ENCODE peak calls at places on chromosomes 5 and 9, in four cellular contexts. R, L, B and Y are unnamed samples.

GRCh38 chr9:20207161-20207560 is 415.1 kb downstream of the MLLT3 start:
- DNase-seq in L (no peak), R (no peak), B (no peak), Y (no peak)

GRCh38 chr5:61351733-61352132 is 19.7 kb downstream of the ZSWIM6 start:
- DNase-seq in B (no peak), R (no peak), L (no peak), Y (no peak)

GRCh38 chr9:120564589-120564988 is 15.4 kb downstream of the CDK5RAP2 start:
- DNase-seq in R (no peak), B (no peak), L (no peak), Y (no peak)

GRCh38 chr5:146548781-146549449 is 32.9 kb upstream of the GPR151 start:
- DNase-seq in R (no peak), L (no peak), B (no peak), Y (no peak)

GRCh38 chr5:64505769-64506566 is at the start of gene RGS7BP:
- DNase-seq in R (peak; percentile 84), B (no peak), L (peak; percentile 55), Y (peak; percentile 9)

GRCh38 chr5:141326088-141326854 is 4.0 kb upstream of the PCDHGA1 start:
- DNase-seq in B (no peak), L (peak; percentile 77), R (peak; percentile 70), Y (peak; percentile 82)

GRCh38 chr9:103713631-103714030 is 380.5 kb upstream of the SMC2 start:
- DNase-seq in B (no peak), L (no peak), R (no peak), Y (no peak)

GRCh38 chr5:135210286-135211055 is 176.4 kb upstream of the PITX1 start:
- DNase-seq in B (no peak), R (no peak), L (peak; percentile 84), Y (no peak)

GRCh38 chr5:134458676-134459403 is 47.2 kb upstream of the CDKN2AIPNL start:
- DNase-seq in L (no peak), B (no peak), R (no peak), Y (no peak)

GRCh38 chr5:149799119-149799623 is 69.1 kb downstream of the PPARGC1B start:
- DNase-seq in R (no peak), L (peak; percentile 74), B (no peak), Y (peak; percentile 83)

GRCh38 chr9:3578786-3579185 is 53.0 kb upstream of the RFX3 start:
- DNase-seq in B (no peak), L (peak; percentile 73), R (no peak), Y (peak; percentile 14)

GRCh38 chr5:97801497-97801896 is 618.5 kb upstream of the RIOK2 start:
- DNase-seq in R (no peak), B (no peak), L (no peak), Y (no peak)

GRCh38 chr5:33403187-33403586 is 37.6 kb upstream of the TARS1 start:
- DNase-seq in L (no peak), B (no peak), R (no peak), Y (no peak)

GRCh38 chr9:2622361-2623045 is 916 bp downstream of the VLDLR start:
- DNase-seq in B (no peak), R (peak; percentile 61), L (peak; percentile 27), Y (peak; percentile 19)

GRCh38 chr9:70802206-70802605 is 319.2 kb downstream of the TRPM3 start:
- DNase-seq in R (no peak), B (no peak), L (peak; percentile 51), Y (no peak)

GRCh38 chr5:95862636-95863382 is 40.3 kb upstream of the GLRX start:
- DNase-seq in L (no peak), R (no peak), B (no peak), Y (no peak)

GRCh38 chr5:123359454-123359853 is 63.7 kb downstream of the CEP120 start:
- DNase-seq in B (no peak), R (no peak), L (no peak), Y (no peak)

GRCh38 chr5:75729321-75729720 is 12.1 kb upstream of the POC5 start:
- DNase-seq in B (no peak), L (no peak), R (no peak), Y (no peak)

GRCh38 chr5:140253985-140254384 is 48.9 kb downstream of the PFDN1 start:
- DNase-seq in R (no peak), L (no peak), B (no peak), Y (no peak)

GRCh38 chr9:111805841-111806241 is 11.1 kb upstream of the SHOC1 start:
- DNase-seq in R (no peak), L (peak; percentile 79), B (no peak), Y (peak; percentile 33)

GRCh38 chr5:142108432-142109355 is at the start of gene NDFIP1:
- DNase-seq in L (peak; percentile 78), B (peak; percentile 68), R (peak; percentile 91), Y (peak; percentile 74)

GRCh38 chr9:36191696-36192095 is 975 bp downstream of the CLTA start:
- DNase-seq in L (no peak), R (no peak), B (no peak), Y (no peak)

GRCh38 chr9:1208185-1208584 is 158.0 kb downstream of the DMRT2 start:
- DNase-seq in R (no peak), B (no peak), L (peak; percentile 52), Y (no peak)

GRCh38 chr5:175235251-175235963 is 208.6 kb downstream of the DRD1 start:
- DNase-seq in B (no peak), R (no peak), L (peak; percentile 51), Y (no peak)

GRCh38 chr9:18982246-18982589 is 50.8 kb downstream of the SAXO1 start:
- DNase-seq in R (no peak), L (no peak), B (no peak), Y (no peak)

GRCh38 chr5:123086376-123087055 is 2.5 kb upstream of the PRDM6 start:
- DNase-seq in B (no peak), L (no peak), R (peak; percentile 54), Y (no peak)

GRCh38 chr5:75588666-75589065 is 22.6 kb upstream of the ANKDD1B start:
- DNase-seq in R (no peak), L (no peak), B (no peak), Y (no peak)

GRCh38 chr5:29462261-29462660 is 1731.2 kb upstream of the CDH6 start:
- DNase-seq in R (no peak), L (no peak), B (no peak), Y (no peak)

GRCh38 chr9:113520109-113520642 is 56.6 kb downstream of the RGS3 start:
- DNase-seq in B (no peak), L (peak; percentile 59), R (no peak), Y (no peak)

GRCh38 chr9:91433180-91433579 is 9.5 kb upstream of the NFIL3 start:
- DNase-seq in R (no peak), L (peak; percentile 96), B (no peak), Y (peak; percentile 76)

GRCh38 chr5:140266471-140267200 is 36.3 kb downstream of the PFDN1 start:
- DNase-seq in L (no peak), R (no peak), B (no peak), Y (no peak)

GRCh38 chr5:135921388-135921787 is 25.7 kb upstream of the IL9 start:
- DNase-seq in L (no peak), R (no peak), B (no peak), Y (no peak)

GRCh38 chr5:127596501-127596900 is 52.4 kb upstream of the CTXN3 start:
- DNase-seq in L (no peak), R (no peak), B (no peak), Y (no peak)